ENCODE peak calls at places on chromosomes 13 and 19, in seven cellular contexts. One of them, this sample, is unnamed.

GRCh38 chr19:1182068-1182467 is 8.0 kb upstream of the SBNO2 start:
- DNase-seq in fibroblast of lung: no peak
- DNase-seq in left ventricle myocardium inferior: no peak
- DNase-seq in colonic mucosa: no peak
- DNase-seq in upper lobe of right lung: no peak
- DNase-seq in right atrium auricular region: no peak
- DNase-seq in left lung: no peak
- DNase-seq in this sample: no peak

GRCh38 chr19:38213911-38214625 is 10.0 kb downstream of the DPF1 start:
- DNase-seq in left ventricle myocardium inferior: no peak
- DNase-seq in fibroblast of lung: peak; percentile 91
- DNase-seq in upper lobe of right lung: no peak
- DNase-seq in left lung: no peak
- DNase-seq in right atrium auricular region: no peak
- DNase-seq in colonic mucosa: no peak
- DNase-seq in this sample: no peak

GRCh38 chr19:58498316-58499020 is 13.3 kb downstream of the SLC27A5 start:
- DNase-seq in left lung: no peak
- DNase-seq in fibroblast of lung: no peak
- DNase-seq in colonic mucosa: no peak
- DNase-seq in left ventricle myocardium inferior: peak; percentile 37
- DNase-seq in upper lobe of right lung: peak; percentile 71
- DNase-seq in right atrium auricular region: no peak
- DNase-seq in this sample: no peak

GRCh38 chr13:75372923-75373841 is 108.8 kb downstream of the TBC1D4 start:
- DNase-seq in left ventricle myocardium inferior: no peak
- DNase-seq in colonic mucosa: no peak
- DNase-seq in fibroblast of lung: no peak
- DNase-seq in right atrium auricular region: no peak
- DNase-seq in left lung: no peak
- DNase-seq in upper lobe of right lung: no peak
- DNase-seq in this sample: no peak

GRCh38 chr19:20247016-20247683 is 80.1 kb downstream of the ZNF486 start:
- DNase-seq in left ventricle myocardium inferior: peak; percentile 16
- DNase-seq in left lung: no peak
- DNase-seq in upper lobe of right lung: peak; percentile 66
- DNase-seq in fibroblast of lung: peak; percentile 1
- DNase-seq in right atrium auricular region: no peak
- DNase-seq in colonic mucosa: no peak
- DNase-seq in this sample: peak; percentile 24

GRCh38 chr19:49125025-49125731 is 5.8 kb downstream of the PPFIA3 start:
- DNase-seq in left ventricle myocardium inferior: no peak
- DNase-seq in left lung: no peak
- DNase-seq in fibroblast of lung: no peak
- DNase-seq in colonic mucosa: peak; percentile 91
- DNase-seq in right atrium auricular region: no peak
- DNase-seq in upper lobe of right lung: no peak
- DNase-seq in this sample: peak; percentile 88

GRCh38 chr19:50843205-50843604 is 9.8 kb upstream of the KLK15 start:
- DNase-seq in fibroblast of lung: no peak
- DNase-seq in left lung: no peak
- DNase-seq in upper lobe of right lung: no peak
- DNase-seq in colonic mucosa: no peak
- DNase-seq in right atrium auricular region: no peak
- DNase-seq in left ventricle myocardium inferior: no peak
- DNase-seq in this sample: no peak

GRCh38 chr19:47112166-47112663 is 1.4 kb downstream of the ZC3H4 start:
- DNase-seq in left lung: peak; percentile 94
- DNase-seq in upper lobe of right lung: peak; percentile 95
- DNase-seq in right atrium auricular region: peak; percentile 72
- DNase-seq in fibroblast of lung: peak; percentile 86
- DNase-seq in colonic mucosa: peak; percentile 90
- DNase-seq in left ventricle myocardium inferior: peak; percentile 92
- DNase-seq in this sample: peak; percentile 91

GRCh38 chr13:110517505-110518149 is 43.9 kb downstream of the RAB20 start:
- DNase-seq in upper lobe of right lung: no peak
- DNase-seq in left ventricle myocardium inferior: no peak
- DNase-seq in left lung: no peak
- DNase-seq in fibroblast of lung: no peak
- DNase-seq in colonic mucosa: no peak
- DNase-seq in right atrium auricular region: no peak
- DNase-seq in this sample: no peak

GRCh38 chr13:99370476-99371272 is 63.5 kb upstream of the GPR183 start:
- DNase-seq in fibroblast of lung: no peak
- DNase-seq in right atrium auricular region: peak; percentile 42
- DNase-seq in left ventricle myocardium inferior: no peak
- DNase-seq in left lung: no peak
- DNase-seq in upper lobe of right lung: no peak
- DNase-seq in colonic mucosa: no peak
- DNase-seq in this sample: no peak

GRCh38 chr13:112074139-112074710 is 7.3 kb downstream of the SOX1 start:
- DNase-seq in left lung: no peak
- DNase-seq in upper lobe of right lung: no peak
- DNase-seq in colonic mucosa: no peak
- DNase-seq in left ventricle myocardium inferior: no peak
- DNase-seq in right atrium auricular region: no peak
- DNase-seq in fibroblast of lung: no peak
- DNase-seq in this sample: peak; percentile 34

GRCh38 chr19:45345506-45345860 is 4.9 kb downstream of the KLC3 start:
- DNase-seq in left lung: no peak
- DNase-seq in right atrium auricular region: no peak
- DNase-seq in upper lobe of right lung: no peak
- DNase-seq in left ventricle myocardium inferior: no peak
- DNase-seq in colonic mucosa: no peak
- DNase-seq in fibroblast of lung: no peak
- DNase-seq in this sample: peak; percentile 60

GRCh38 chr19:45477713-45478453 is 10.1 kb downstream of the FOSB start:
- DNase-seq in fibroblast of lung: no peak
- DNase-seq in left lung: no peak
- DNase-seq in right atrium auricular region: no peak
- DNase-seq in left ventricle myocardium inferior: no peak
- DNase-seq in upper lobe of right lung: no peak
- DNase-seq in colonic mucosa: no peak
- DNase-seq in this sample: no peak

GRCh38 chr19:1837625-1838105 is 10.6 kb downstream of the REXO1 start:
- DNase-seq in left lung: no peak
- DNase-seq in colonic mucosa: peak; percentile 71
- DNase-seq in right atrium auricular region: no peak
- DNase-seq in upper lobe of right lung: no peak
- DNase-seq in fibroblast of lung: no peak
- DNase-seq in left ventricle myocardium inferior: peak; percentile 35
- DNase-seq in this sample: peak; percentile 99

GRCh38 chr13:35848316-35848715 is 282.9 kb downstream of the DCLK1 start:
- DNase-seq in colonic mucosa: no peak
- DNase-seq in upper lobe of right lung: no peak
- DNase-seq in right atrium auricular region: no peak
- DNase-seq in fibroblast of lung: no peak
- DNase-seq in left lung: no peak
- DNase-seq in left ventricle myocardium inferior: no peak
- DNase-seq in this sample: no peak

GRCh38 chr19:2438178-2438577 is 10.8 kb upstream of the TIMM13 start:
- DNase-seq in upper lobe of right lung: no peak
- DNase-seq in right atrium auricular region: no peak
- DNase-seq in left ventricle myocardium inferior: no peak
- DNase-seq in colonic mucosa: no peak
- DNase-seq in left lung: no peak
- DNase-seq in fibroblast of lung: no peak
- DNase-seq in this sample: no peak

GRCh38 chr19:16161848-16162247 is 11.5 kb downstream of the CIB3 start:
- DNase-seq in fibroblast of lung: peak; percentile 77
- DNase-seq in colonic mucosa: no peak
- DNase-seq in left lung: no peak
- DNase-seq in upper lobe of right lung: no peak
- DNase-seq in right atrium auricular region: no peak
- DNase-seq in left ventricle myocardium inferior: no peak
- DNase-seq in this sample: no peak

GRCh38 chr19:53945441-53945840 is 17.3 kb upstream of the CACNG8 start:
- DNase-seq in upper lobe of right lung: no peak
- DNase-seq in left lung: no peak
- DNase-seq in colonic mucosa: no peak
- DNase-seq in fibroblast of lung: peak; percentile 20
- DNase-seq in right atrium auricular region: no peak
- DNase-seq in left ventricle myocardium inferior: no peak
- DNase-seq in this sample: peak; percentile 75

GRCh38 chr19:3479819-3480215 is 508 bp downstream of the SMIM24 start:
- DNase-seq in upper lobe of right lung: no peak
- DNase-seq in left ventricle myocardium inferior: no peak
- DNase-seq in fibroblast of lung: no peak
- DNase-seq in left lung: no peak
- DNase-seq in colonic mucosa: peak; percentile 55
- DNase-seq in right atrium auricular region: no peak
- DNase-seq in this sample: peak; percentile 92

GRCh38 chr19:3479177-3479818 is 1.0 kb downstream of the SMIM24 start:
- DNase-seq in fibroblast of lung: no peak
- DNase-seq in left lung: no peak
- DNase-seq in upper lobe of right lung: no peak
- DNase-seq in colonic mucosa: no peak
- DNase-seq in right atrium auricular region: no peak
- DNase-seq in left ventricle myocardium inferior: no peak
- DNase-seq in this sample: peak; percentile 90

GRCh38 chr19:3478409-3479176 is 1.7 kb downstream of the SMIM24 start:
- DNase-seq in colonic mucosa: no peak
- DNase-seq in left lung: no peak
- DNase-seq in left ventricle myocardium inferior: no peak
- DNase-seq in fibroblast of lung: no peak
- DNase-seq in right atrium auricular region: no peak
- DNase-seq in upper lobe of right lung: no peak
- DNase-seq in this sample: peak; percentile 64

GRCh38 chr19:3481241-3482090 is 1.1 kb upstream of the SMIM24 start:
- DNase-seq in fibroblast of lung: no peak
- DNase-seq in left lung: no peak
- DNase-seq in upper lobe of right lung: no peak
- DNase-seq in left ventricle myocardium inferior: no peak
- DNase-seq in colonic mucosa: no peak
- DNase-seq in right atrium auricular region: no peak
- DNase-seq in this sample: peak; percentile 66

DNA sequence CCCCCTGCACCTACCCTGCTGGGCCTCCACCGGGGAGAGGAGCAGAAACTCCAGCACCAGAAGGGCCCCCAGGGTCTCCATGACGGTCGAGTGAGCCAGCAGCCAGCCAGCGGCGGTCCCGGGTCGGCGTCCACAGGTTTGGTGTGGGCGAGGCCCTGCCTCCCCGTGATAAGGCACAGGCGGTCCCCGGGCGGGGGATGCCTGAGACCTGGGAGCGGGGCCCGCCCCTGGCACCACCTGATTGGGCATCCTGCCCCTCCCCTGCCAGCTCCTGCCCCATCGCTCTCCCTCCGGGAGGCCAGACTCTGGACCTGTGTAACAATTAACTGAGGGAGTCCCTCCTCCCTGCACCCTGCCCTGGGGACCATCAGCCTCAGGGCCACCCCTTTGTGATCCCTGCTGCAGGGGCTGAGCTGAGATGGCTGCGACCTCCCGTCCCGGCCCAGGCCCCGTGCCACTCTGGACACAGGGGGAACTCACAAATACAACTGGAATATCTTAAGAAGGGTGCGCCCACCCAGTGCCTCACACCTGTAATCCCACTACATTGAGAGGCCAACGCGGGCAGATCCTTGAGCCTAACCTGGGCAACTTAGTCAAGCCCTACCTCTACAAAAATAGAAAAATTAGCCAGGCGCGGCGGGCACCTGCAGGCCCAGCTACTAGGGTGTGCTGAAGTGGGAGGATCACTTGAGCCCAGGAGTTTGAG is at the start of gene SMIM24:
- DNase-seq in left lung: no peak
- DNase-seq in left ventricle myocardium inferior: no peak
- DNase-seq in colonic mucosa: peak; percentile 84
- DNase-seq in fibroblast of lung: no peak
- DNase-seq in upper lobe of right lung: no peak
- DNase-seq in right atrium auricular region: no peak
- DNase-seq in this sample: peak; percentile 84
- H3K4me3 ChIP-seq in left lung: no peak within 1 kb of the TSS
- H3K4me3 ChIP-seq in left ventricle myocardium inferior: no peak within 1 kb of the TSS
- H3K4me3 ChIP-seq in colonic mucosa: peak within 1 kb of the TSS; percentile 23
- H3K4me3 ChIP-seq in fibroblast of lung: no peak within 1 kb of the TSS
- H3K4me3 ChIP-seq in upper lobe of right lung: no peak within 1 kb of the TSS
- H3K4me3 ChIP-seq in right atrium auricular region: no peak within 1 kb of the TSS
- H3K4me3 ChIP-seq in this sample: peak within 1 kb of the TSS; percentile 47

GRCh38 chr19:17968376-17968775 is 1.5 kb downstream of the KCNN1 start:
- DNase-seq in left lung: no peak
- DNase-seq in left ventricle myocardium inferior: no peak
- DNase-seq in colonic mucosa: no peak
- DNase-seq in fibroblast of lung: no peak
- DNase-seq in right atrium auricular region: no peak
- DNase-seq in upper lobe of right lung: no peak
- DNase-seq in this sample: peak; percentile 69
- H3K27me3 ChIP-seq in left lung: peaks cover 20% of the 10 kb centered on the region
- H3K27me3 ChIP-seq in left ventricle myocardium inferior: peaks cover 95% of the 10 kb centered on the region
- H3K27me3 ChIP-seq in colonic mucosa: peaks cover 18% of the 10 kb centered on the region
- H3K27me3 ChIP-seq in fibroblast of lung: peaks cover 29% of the 10 kb centered on the region
- H3K27me3 ChIP-seq in right atrium auricular region: no peaks in the 10 kb centered on the region
- H3K27me3 ChIP-seq in upper lobe of right lung: peaks cover 27% of the 10 kb centered on the region
- H3K27me3 ChIP-seq in this sample: peaks cover 12% of the 10 kb centered on the region

GRCh38 chr19:18386543-18387251 is 739 bp downstream of the GDF15 start:
- DNase-seq in right atrium auricular region: no peak
- DNase-seq in left lung: no peak
- DNase-seq in fibroblast of lung: no peak
- DNase-seq in colonic mucosa: peak; percentile 82
- DNase-seq in left ventricle myocardium inferior: no peak
- DNase-seq in upper lobe of right lung: no peak
- DNase-seq in this sample: peak; percentile 66
- H3K4me3 ChIP-seq in right atrium auricular region: no peak overlapping the region
- H3K4me3 ChIP-seq in left lung: peak overlapping the region; percentile 43
- H3K4me3 ChIP-seq in fibroblast of lung: peak overlapping the region; percentile 92
- H3K4me3 ChIP-seq in colonic mucosa: peak overlapping the region; percentile 43
- H3K4me3 ChIP-seq in left ventricle myocardium inferior: peak overlapping the region; percentile 58
- H3K4me3 ChIP-seq in upper lobe of right lung: peak overlapping the region; percentile 56
- H3K4me3 ChIP-seq in this sample: peak overlapping the region; percentile 32

GRCh38 chr19:5395541-5395940 is 54.9 kb upstream of the PTPRS start:
- DNase-seq in upper lobe of right lung: no peak
- DNase-seq in left ventricle myocardium inferior: no peak
- DNase-seq in right atrium auricular region: no peak
- DNase-seq in colonic mucosa: no peak
- DNase-seq in fibroblast of lung: peak; percentile 18
- DNase-seq in left lung: no peak
- DNase-seq in this sample: peak; percentile 35

GRCh38 chr19:5397804-5398692 is 57.2 kb upstream of the ZNRF4 start:
- DNase-seq in left lung: no peak
- DNase-seq in upper lobe of right lung: no peak
- DNase-seq in left ventricle myocardium inferior: no peak
- DNase-seq in fibroblast of lung: no peak
- DNase-seq in colonic mucosa: no peak
- DNase-seq in right atrium auricular region: no peak
- DNase-seq in this sample: peak; percentile 92

GRCh38 chr19:5395996-5396939 is 55.7 kb upstream of the PTPRS start:
- DNase-seq in left ventricle myocardium inferior: no peak
- DNase-seq in colonic mucosa: no peak
- DNase-seq in right atrium auricular region: no peak
- DNase-seq in fibroblast of lung: no peak
- DNase-seq in left lung: no peak
- DNase-seq in upper lobe of right lung: no peak
- DNase-seq in this sample: peak; percentile 62

GRCh38 chr19:5398693-5399057 is 56.5 kb upstream of the ZNRF4 start:
- DNase-seq in colonic mucosa: no peak
- DNase-seq in right atrium auricular region: no peak
- DNase-seq in left lung: no peak
- DNase-seq in upper lobe of right lung: no peak
- DNase-seq in fibroblast of lung: no peak
- DNase-seq in left ventricle myocardium inferior: no peak
- DNase-seq in this sample: no peak

GRCh38 chr19:5396963-5397362 is 56.4 kb upstream of the PTPRS start:
- DNase-seq in fibroblast of lung: no peak
- DNase-seq in right atrium auricular region: no peak
- DNase-seq in left lung: no peak
- DNase-seq in left ventricle myocardium inferior: no peak
- DNase-seq in upper lobe of right lung: no peak
- DNase-seq in colonic mucosa: no peak
- DNase-seq in this sample: no peak
- H3K27me3 ChIP-seq in fibroblast of lung: peaks cover 28% of the 10 kb centered on the region
- H3K27me3 ChIP-seq in right atrium auricular region: peaks cover 8% of the 10 kb centered on the region
- H3K27me3 ChIP-seq in left lung: peaks cover 33% of the 10 kb centered on the region
- H3K27me3 ChIP-seq in left ventricle myocardium inferior: peaks cover 91% of the 10 kb centered on the region
- H3K27me3 ChIP-seq in upper lobe of right lung: peaks cover 54% of the 10 kb centered on the region
- H3K27me3 ChIP-seq in colonic mucosa: no peaks in the 10 kb centered on the region
- H3K27me3 ChIP-seq in this sample: no peaks in the 10 kb centered on the region

This sample was measured in H7.